ENCODE peak calls at places on chromosomes 3 and 15, in four cellular contexts. Z is BJ, L is testis, B is upper lobe of right lung. N is an unnamed sample.

GRCh38 chr3:138284079-138284478 is 45.6 kb downstream of the NME9 start:
- DNase-seq in L (no peak), B (no peak), Z (no peak), N (no peak)

GRCh38 chr15:73978896-73979295 is 13.2 kb downstream of the STOML1 start:
- DNase-seq in B (no peak), L (no peak), Z (no peak), N (no peak)

GRCh38 chr3:189270248-189270832 is 98.6 kb downstream of the TPRG1 start:
- DNase-seq in Z (no peak), B (peak), L (peak), N (peak)

GRCh38 chr3:140711719-140712086 is 33.8 kb downstream of the TRIM42 start:
- DNase-seq in Z (no peak), B (no peak), L (no peak), N (no peak)

GRCh38 chr3:106013971-106014370 is 145.2 kb upstream of the CBLB start:
- DNase-seq in B (no peak), Z (peak), L (no peak), N (peak)

GRCh38 chr3:181326637-181327223 is 337.2 kb upstream of the DNAJC19 start:
- DNase-seq in L (peak), B (no peak), Z (no peak), N (peak)

GRCh38 chr3:50450135-50450911 is 53.1 kb downstream of the CACNA2D2 start:
- DNase-seq in Z (no peak), B (peak), L (peak), N (peak)

GRCh38 chr3:52873433-52874159 is 23.8 kb downstream of the STIMATE start:
- DNase-seq in L (no peak), B (no peak), Z (no peak), N (peak)

GRCh38 chr3:10015476-10015904 is 10.7 kb upstream of the FANCD2 start:
- DNase-seq in L (peak), B (peak), Z (peak), N (peak)

GRCh38 chr15:48433226-48433886 is 102.1 kb downstream of the DUT start:
- DNase-seq in Z (no peak), L (no peak), B (no peak), N (peak)

GRCh38 chr15:64751464-64751863 is 23.9 kb downstream of the RBPMS2 start:
- DNase-seq in B (no peak), L (no peak), Z (no peak), N (no peak)

GRCh38 chr3:102532901-102533300 is 98.1 kb downstream of the ZPLD1 start:
- DNase-seq in Z (no peak), B (no peak), L (no peak), N (peak)

GRCh38 chr3:173932624-173933023 is 535.1 kb downstream of the NLGN1 start:
- DNase-seq in B (no peak), L (no peak), Z (peak), N (peak)

GRCh38 chr3:48919215-48920138 is 835 bp downstream of the ARIH2 start:
- DNase-seq in Z (no peak), B (no peak), L (peak), N (no peak)

GRCh38 chr3:39254806-39255449 is 24.9 kb downstream of the CX3CR1 start:
- DNase-seq in B (no peak), L (no peak), Z (peak), N (peak)

GRCh38 chr15:68034071-68034470 is 20.0 kb upstream of the PIAS1 start:
- DNase-seq in L (no peak), B (no peak), Z (no peak), N (no peak)

GRCh38 chr15:68032672-68033071 is 21.4 kb upstream of the PIAS1 start:
- DNase-seq in B (no peak), Z (no peak), L (no peak), N (no peak)

GRCh38 chr15:68029959-68030358 is 24.2 kb upstream of the PIAS1 start:
- DNase-seq in Z (no peak), L (no peak), B (no peak), N (no peak)

GRCh38 chr15:68028808-68029207 is 25.3 kb upstream of the PIAS1 start:
- DNase-seq in L (no peak), B (no peak), Z (no peak), N (no peak)

DNA sequence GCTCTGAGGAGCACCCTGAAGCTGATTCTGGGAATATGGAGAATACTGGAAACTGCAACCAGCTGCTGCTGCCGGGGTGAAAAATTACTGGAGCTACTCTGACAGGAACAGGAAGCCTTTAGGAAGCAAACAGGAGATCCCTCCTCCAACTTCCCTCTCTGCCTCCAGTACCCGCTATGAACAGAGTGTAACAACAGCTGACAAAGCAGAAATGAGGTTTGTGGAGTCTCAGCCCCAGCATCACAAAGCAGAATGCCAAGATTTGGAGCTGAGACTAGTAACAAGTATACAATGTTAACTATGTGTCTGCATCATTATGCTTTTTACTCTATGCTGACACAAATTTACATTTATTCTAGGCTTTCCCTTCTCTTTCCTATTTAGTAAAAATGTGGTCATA is 22.7 kb upstream of the PIAS1 start:
- DNase-seq in Z (no peak), B (no peak), L (no peak), N (no peak)
- TF ChIP-seq CTCF in Z (no peak), B (no peak), L (no peak), N (no peak)

DNA sequence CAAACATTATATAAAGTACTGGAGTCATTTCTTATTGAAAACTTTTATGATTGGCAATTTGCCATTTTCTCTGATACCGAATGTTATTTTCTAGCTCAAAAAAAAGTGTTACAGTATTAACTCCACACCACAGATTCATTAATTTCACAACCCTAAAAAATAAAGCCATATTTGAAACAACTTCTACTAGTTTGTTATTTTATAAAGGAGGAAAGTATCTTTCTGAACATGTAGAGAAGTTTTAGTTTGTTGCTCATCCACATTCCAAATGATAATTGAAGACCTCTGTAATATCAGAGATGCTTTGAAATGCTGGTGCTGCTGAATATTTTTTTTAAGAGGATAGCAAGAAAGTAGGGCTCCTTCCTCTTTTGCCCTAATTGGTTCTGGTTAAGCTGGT is 2.0 kb downstream of the VGLL3 start:
- DNase-seq in B (no peak), Z (no peak), L (no peak), N (no peak)
- H3K4me3 ChIP-seq in B (peak), Z (peak), L (peak), N (peak)

DNA sequence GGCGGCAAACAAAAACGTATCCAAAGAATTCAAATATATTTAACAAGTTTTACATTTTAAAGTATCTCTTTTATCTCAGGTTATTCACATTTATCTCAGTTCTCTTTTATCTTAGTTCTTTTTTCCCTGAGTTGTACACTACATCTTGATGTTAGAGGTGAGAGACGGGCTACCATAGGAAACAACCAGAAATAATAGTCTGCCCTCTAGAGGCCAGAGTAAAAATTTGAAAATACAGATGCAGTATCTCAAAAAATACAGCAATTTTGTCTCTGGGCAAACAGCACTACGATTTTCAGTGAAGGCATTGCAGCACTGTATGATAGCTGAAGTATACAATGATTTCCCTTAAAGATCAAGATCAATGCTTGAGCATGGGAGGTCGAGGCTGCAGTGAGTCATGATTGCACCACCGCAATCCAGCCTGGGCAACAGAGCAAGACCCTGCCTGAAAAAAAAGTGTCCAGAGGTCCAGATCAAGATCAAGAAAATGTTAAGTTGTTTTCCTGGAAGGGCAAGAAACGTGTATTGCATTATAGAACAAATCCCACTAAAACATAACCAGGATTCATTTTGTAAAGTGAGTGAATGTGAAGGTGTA is 82.6 kb upstream of the ATP11B start:
- DNase-seq in Z (no peak), B (no peak), L (no peak), N (peak)
- TF ChIP-seq CTCF in Z (peak), B (peak), L (peak), N (peak)

GRCh38 chr15:81190922-81191507 is 5.7 kb upstream of the IL16 start:
- DNase-seq in Z (no peak), L (no peak), B (no peak), N (peak)

GRCh38 chr15:81188354-81188753 is 8.3 kb upstream of the IL16 start:
- DNase-seq in L (no peak), B (no peak), Z (no peak), N (no peak)

GRCh38 chr15:81191701-81192100 is 5.0 kb upstream of the IL16 start:
- DNase-seq in Z (no peak), L (no peak), B (no peak), N (no peak)

GRCh38 chr15:81185896-81186295 is 10.8 kb upstream of the IL16 start:
- DNase-seq in Z (no peak), L (no peak), B (no peak), N (no peak)

DNA sequence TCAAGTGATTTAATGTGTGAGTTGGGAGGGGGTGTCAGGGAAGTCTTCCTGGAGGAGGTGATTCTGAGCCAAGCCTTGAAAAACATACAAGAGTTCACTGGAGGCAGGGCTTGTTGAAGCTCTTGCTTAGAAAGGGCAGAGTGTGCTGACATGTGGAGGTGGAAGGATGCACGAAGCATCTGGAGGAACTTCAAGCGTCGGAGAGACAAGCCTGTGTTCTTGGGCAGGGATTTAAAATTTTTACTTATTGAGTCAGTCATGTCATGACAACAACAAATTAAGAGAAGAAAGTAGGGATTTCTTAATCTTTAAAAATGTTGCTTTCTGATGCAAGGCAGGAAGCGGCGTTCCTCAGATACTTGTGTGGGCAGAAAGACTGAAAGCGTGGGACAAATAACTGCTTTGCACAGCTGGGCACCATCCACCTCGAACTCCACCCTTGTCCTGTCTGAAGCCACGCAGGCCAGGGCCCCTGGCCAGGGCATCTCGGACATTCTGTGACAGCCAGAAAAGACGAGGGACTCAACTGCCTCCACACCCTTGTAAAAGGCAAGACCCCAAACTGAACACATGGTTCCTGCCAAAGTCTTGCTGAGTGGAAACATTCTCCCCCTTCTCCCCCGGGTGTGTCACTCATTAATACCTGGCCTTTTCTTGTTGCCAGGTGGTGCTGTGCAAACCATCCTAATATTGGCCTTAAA is 6.9 kb upstream of the IL16 start:
- DNase-seq in Z (peak), B (peak), L (peak), N (peak)
- H3K4me3 ChIP-seq in Z (no peak), B (no peak), L (no peak), N (no peak)

GRCh38 chr15:80660114-80660513 is 35.0 kb upstream of the ABHD17C start:
- DNase-seq in B (no peak), Z (no peak), L (peak), N (peak)

GRCh38 chr15:80659375-80659774 is 35.7 kb upstream of the ABHD17C start:
- DNase-seq in L (no peak), Z (no peak), B (no peak), N (peak)

GRCh38 chr15:80654299-80654698 is 40.8 kb upstream of the ABHD17C start:
- DNase-seq in B (no peak), L (no peak), Z (no peak), N (no peak)
- TF ChIP-seq CTCF in B (no peak), L (no peak), Z (no peak), N (no peak)

DNA sequence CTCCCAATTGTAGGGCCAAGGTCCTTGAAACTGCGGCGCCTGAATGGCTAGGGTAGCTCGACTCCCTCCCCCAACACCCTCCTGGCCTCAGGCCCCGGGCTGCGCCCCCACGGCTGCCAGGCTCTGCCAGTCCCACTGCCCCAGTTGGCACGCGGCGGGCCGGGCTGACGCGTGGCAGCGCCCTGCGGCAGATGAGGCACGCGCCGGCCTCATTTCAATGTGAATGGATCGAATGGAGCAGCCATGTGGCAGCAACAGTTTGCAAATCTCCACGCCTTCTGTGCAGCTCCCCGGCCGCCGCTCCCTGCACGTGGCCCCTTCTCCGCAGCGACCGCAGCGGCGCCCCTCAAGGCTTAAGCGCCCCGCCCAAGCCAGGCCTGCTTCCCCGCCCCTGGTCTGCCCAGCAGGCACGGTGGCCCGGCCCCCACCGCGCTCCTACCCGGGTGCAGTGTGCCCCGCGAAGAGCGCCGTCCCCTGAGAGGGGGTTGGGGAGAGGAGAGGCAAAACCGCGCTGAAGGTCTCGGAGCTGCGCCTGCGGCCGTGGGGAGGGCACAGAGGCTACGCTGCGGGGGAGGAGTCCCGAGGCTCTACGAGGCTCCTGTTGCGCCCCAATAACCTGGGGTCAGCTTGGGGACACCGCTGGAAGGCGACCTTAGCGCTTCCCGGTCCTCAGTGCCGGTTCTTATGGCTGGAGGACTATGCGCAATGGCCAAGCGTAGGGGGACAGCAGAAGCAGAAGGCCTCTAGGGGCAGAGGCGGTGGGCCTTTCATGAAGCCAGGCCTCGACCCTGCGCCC is 3.1 kb upstream of the DLL4 start:
- DNase-seq in B (no peak), L (no peak), Z (no peak), N (peak)
- H3K4me3 ChIP-seq in B (peak), L (no peak), Z (no peak), N (peak)

GRCh38 chr3:44337253-44337652 is 1.3 kb upstream of the TCAIM start:
- DNase-seq in Z (no peak), L (no peak), B (no peak), N (peak)
- TF ChIP-seq CTCF in Z (no peak), L (no peak), B (no peak), N (peak)

N was measured in AG10803.